ENCODE peak calls at places on chromosomes 5 and 9, in eight cellular contexts. Z, V, T, S, J, M, D and W are unnamed samples.
A peak's percentile ranks its signal among the peaks of the same experiment; 100 is the strongest.

GRCh38 chr5:149138182-149138923 is 2.9 kb upstream of the ABLIM3 start:
- DNase-seq in J (no peak), V (no peak), T (no peak), Z (no peak), M (no peak), S (no peak), D (no peak), W (no peak)

GRCh38 chr5:15376803-15377202 is 123.2 kb upstream of the FBXL7 start:
- DNase-seq in V (no peak), T (no peak), Z (no peak), M (no peak), S (no peak), D (no peak), J (no peak), W (no peak)

GRCh38 chr5:125058185-125058826 is 311.9 kb upstream of the ZNF608 start:
- DNase-seq in D (no peak), S (peak; percentile 20), V (no peak), J (no peak), M (no peak), Z (no peak), T (peak; percentile 17), W (no peak)

GRCh38 chr9:121498150-121498486 is 1.5 kb downstream of the GGTA1 start:
- DNase-seq in M (peak; percentile 69), D (peak; percentile 21), Z (peak; percentile 85), J (peak; percentile 63), T (peak; percentile 85), V (peak; percentile 70), S (peak; percentile 88), W (no peak)

GRCh38 chr9:36316629-36317317 is 58.5 kb upstream of the GNE start:
- DNase-seq in D (no peak), V (peak; percentile 63), S (no peak), T (no peak), Z (no peak), J (no peak), M (no peak), W (no peak)

GRCh38 chr9:85040141-85040540 is 370.6 kb downstream of the NTRK2 start:
- DNase-seq in S (peak; percentile 6), J (no peak), V (no peak), M (no peak), T (no peak), D (no peak), Z (no peak), W (no peak)

GRCh38 chr9:69476016-69476415 is 151.0 kb downstream of the ENTREP1 start:
- DNase-seq in D (no peak), S (no peak), M (no peak), V (no peak), Z (no peak), T (no peak), J (no peak), W (no peak)

GRCh38 chr5:927172-928015 is 34.7 kb downstream of the TRIP13 start:
- DNase-seq in T (no peak), J (no peak), Z (no peak), M (no peak), V (no peak), S (no peak), D (no peak), W (no peak)

GRCh38 chr5:132243366-132243977 is 14.0 kb upstream of the PDLIM4 start:
- DNase-seq in D (no peak), M (no peak), V (peak; percentile 52), J (no peak), S (no peak), Z (peak; percentile 51), T (no peak), W (no peak)

GRCh38 chr9:91364005-91364404 is 2.3 kb upstream of the AUH start:
- DNase-seq in S (no peak), V (no peak), J (no peak), Z (no peak), D (no peak), T (no peak), M (no peak), W (no peak)
- H3K4me1 ChIP-seq in S (peaks cover 12% of the 10 kb centered on the region), V (peaks cover 14% of the 10 kb centered on the region), J (no peaks in the 10 kb centered on the region), Z (peaks cover 7% of the 10 kb centered on the region), D (peaks cover 18% of the 10 kb centered on the region), T (peaks cover 13% of the 10 kb centered on the region), M (peaks cover 4% of the 10 kb centered on the region), W (peaks cover 25% of the 10 kb centered on the region)

DNA sequence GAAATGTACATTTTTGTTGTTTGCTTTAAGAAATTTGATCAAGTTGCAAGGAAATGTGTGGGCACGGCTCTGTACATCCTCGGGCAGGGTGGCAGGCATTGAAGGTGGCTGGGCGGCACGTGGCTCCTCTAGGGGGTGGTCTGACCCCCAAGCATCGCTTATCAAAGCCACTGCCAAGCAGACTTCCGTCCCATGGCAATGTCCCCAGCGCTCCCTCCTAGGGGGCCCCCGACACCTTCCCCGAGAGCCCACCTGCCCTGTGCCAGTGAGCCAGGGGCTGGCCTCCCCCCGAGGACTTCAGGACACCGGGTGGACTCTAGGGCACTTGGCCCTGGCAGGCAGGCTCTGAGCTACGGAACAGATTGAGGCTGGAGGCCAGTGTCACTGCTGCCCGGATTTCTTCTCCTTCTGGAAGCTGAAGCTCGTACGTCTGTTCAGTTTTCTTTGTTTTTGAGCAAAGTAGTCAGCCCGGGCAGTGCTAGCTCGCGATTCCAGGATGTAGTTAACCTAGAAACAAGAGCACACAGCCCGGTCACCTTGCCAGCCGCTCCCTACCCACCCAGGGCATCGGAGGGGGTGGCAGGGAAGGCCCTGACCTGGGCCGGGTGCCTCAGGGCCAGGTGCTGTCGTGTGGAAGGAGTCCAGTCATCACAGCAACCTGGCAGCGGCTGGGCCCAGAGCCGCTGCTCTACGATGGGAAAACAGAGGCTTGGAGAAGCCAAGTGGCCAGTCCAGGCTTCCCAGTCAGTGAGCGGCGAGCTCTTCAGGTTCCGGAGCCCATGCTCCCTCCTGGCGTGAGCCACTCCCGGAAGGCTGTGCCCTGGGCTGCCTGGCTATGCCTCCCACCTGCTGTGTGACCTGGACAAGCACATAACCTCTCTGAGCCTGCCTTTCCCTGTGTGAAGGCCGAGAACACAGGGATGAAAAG is 177.1 kb downstream of the GAPVD1 start:
- DNase-seq in S (no peak), V (no peak), J (no peak), D (no peak), T (no peak), Z (no peak), M (no peak), W (no peak)
- H3K4me1 ChIP-seq in S (peaks cover 9% of the 10 kb centered on the region), V (no peaks in the 10 kb centered on the region), J (no peaks in the 10 kb centered on the region), D (no peaks in the 10 kb centered on the region), T (no peaks in the 10 kb centered on the region), Z (no peaks in the 10 kb centered on the region), M (peaks cover 8% of the 10 kb centered on the region), W (no peaks in the 10 kb centered on the region)

DNA sequence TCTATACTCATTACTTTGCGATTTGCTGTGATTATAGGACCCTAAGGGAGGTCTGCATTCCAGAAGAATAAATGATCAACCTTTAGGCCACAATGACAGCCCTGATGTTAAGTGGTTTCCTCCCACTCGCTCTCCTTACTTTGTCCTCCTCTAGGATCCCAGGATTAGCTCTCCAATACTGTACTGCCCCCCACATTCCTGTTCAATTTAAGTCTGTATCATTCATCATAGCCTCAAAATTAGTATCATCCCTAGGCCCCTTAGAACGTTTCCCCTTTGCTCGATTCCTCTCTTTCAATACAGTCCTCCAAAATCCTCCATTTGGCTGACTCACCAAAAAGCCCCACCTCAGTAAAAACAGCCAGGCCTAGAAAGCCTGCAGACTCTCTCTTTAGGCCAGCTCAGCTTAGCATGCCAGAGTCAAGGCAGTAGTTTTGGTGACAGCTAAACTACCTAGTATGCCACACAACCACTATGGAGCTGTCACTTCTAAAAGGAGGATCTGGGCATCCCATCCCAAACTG is 24.4 kb downstream of the RNF145 start:
- DNase-seq in T (no peak), D (no peak), Z (no peak), V (peak; percentile 87), S (peak; percentile 40), M (no peak), J (no peak), W (no peak)
- H3K4me1 ChIP-seq in T (peaks cover 28% of the 10 kb centered on the region), D (peaks cover 9% of the 10 kb centered on the region), Z (peaks cover 14% of the 10 kb centered on the region), V (peaks cover 38% of the 10 kb centered on the region), S (peaks cover 29% of the 10 kb centered on the region), M (peaks cover 11% of the 10 kb centered on the region), J (no peaks in the 10 kb centered on the region), W (peaks cover 60% of the 10 kb centered on the region)

GRCh38 chr9:114928092-114928491 is 2.3 kb downstream of the TNFSF8 start:
- DNase-seq in V (no peak), T (no peak), S (no peak), J (no peak), D (no peak), Z (no peak), M (no peak), W (no peak)

GRCh38 chr9:114930063-114930812 is at the start of gene TNFSF8:
- DNase-seq in D (no peak), J (no peak), S (no peak), T (no peak), M (no peak), Z (no peak), V (no peak), W (peak; percentile 64)

GRCh38 chr9:114931407-114931806 is 1.0 kb upstream of the TNFSF8 start:
- DNase-seq in Z (no peak), D (no peak), V (no peak), M (no peak), T (no peak), J (no peak), S (no peak), W (no peak)

GRCh38 chr9:114932502-114932901 is 2.1 kb upstream of the TNFSF8 start:
- DNase-seq in T (no peak), M (no peak), D (no peak), Z (no peak), J (no peak), V (no peak), S (no peak), W (peak; percentile 37)

GRCh38 chr9:114929166-114929565 is 1.2 kb downstream of the TNFSF8 start:
- DNase-seq in D (no peak), V (no peak), Z (no peak), M (no peak), J (no peak), S (no peak), T (no peak), W (no peak)
- H3K4me1 ChIP-seq in D (peaks cover 5% of the 10 kb centered on the region), V (no peaks in the 10 kb centered on the region), Z (peaks cover 4% of the 10 kb centered on the region), M (no peaks in the 10 kb centered on the region), J (no peaks in the 10 kb centered on the region), S (no peaks in the 10 kb centered on the region), T (no peaks in the 10 kb centered on the region), W (no peaks in the 10 kb centered on the region)

GRCh38 chr9:93132946-93133640 is 958 bp downstream of the NINJ1 start:
- DNase-seq in V (peak; percentile 39), D (no peak), Z (peak; percentile 91), M (no peak), T (peak; percentile 68), S (peak; percentile 18), J (no peak), W (peak; percentile 91)

GRCh38 chr9:93132287-93132927 is 1.6 kb downstream of the NINJ1 start:
- DNase-seq in J (no peak), D (no peak), T (no peak), Z (peak; percentile 81), V (peak; percentile 59), M (no peak), S (no peak), W (no peak)

GRCh38 chr9:93133641-93134017 is 422 bp downstream of the NINJ1 start:
- DNase-seq in M (peak; percentile 59), V (peak; percentile 62), D (no peak), S (peak; percentile 83), J (no peak), Z (no peak), T (peak; percentile 94), W (no peak)

GRCh38 chr9:93134740-93135444 is 841 bp upstream of the NINJ1 start:
- DNase-seq in D (no peak), V (no peak), J (no peak), S (no peak), T (no peak), Z (no peak), M (no peak), W (no peak)

GRCh38 chr9:93134018-93134739 is at the start of gene NINJ1:
- DNase-seq in V (peak; percentile 95), D (peak; percentile 50), Z (peak; percentile 86), S (peak; percentile 91), M (peak; percentile 76), T (peak; percentile 93), J (no peak), W (no peak)
- H3K4me1 ChIP-seq in V (peaks cover 34% of the 10 kb centered on the region), D (peaks cover 28% of the 10 kb centered on the region), Z (peaks cover 38% of the 10 kb centered on the region), S (peaks cover 13% of the 10 kb centered on the region), M (peaks cover 17% of the 10 kb centered on the region), T (peaks cover 28% of the 10 kb centered on the region), J (peaks cover 8% of the 10 kb centered on the region), W (peaks cover 78% of the 10 kb centered on the region)

GRCh38 chr5:150508021-150508640 is at the start of gene NDST1:
- DNase-seq in S (no peak), M (no peak), Z (no peak), T (no peak), D (no peak), V (no peak), J (no peak), W (no peak)
- H3K4me1 ChIP-seq in S (peaks cover 52% of the 10 kb centered on the region), M (peaks cover 42% of the 10 kb centered on the region), Z (peaks cover 94% of the 10 kb centered on the region), T (peaks cover 79% of the 10 kb centered on the region), D (no peaks in the 10 kb centered on the region), V (peaks cover 66% of the 10 kb centered on the region), J (peaks cover 26% of the 10 kb centered on the region), W (peaks cover 99% of the 10 kb centered on the region)